ENCODE peak calls at places on chromosomes 3 and 15, in seven cellular contexts. K is left ventricle myocardium superior; Z is GM12878; C is RWPE2; J is activated CD8-positive, alpha-beta memory T cell treated with anti-CD3 and anti-CD28 coated beads, Interleukin-2, amount 10 ng/mL, durations not matched to agents 7 days and 5 days; Y is heart right ventricle; T is natural killer cell. G is an unnamed sample.

GRCh38 chr3:41195970-41196369 is 3.3 kb upstream of the CTNNB1 start:
- ATAC-seq in T (no peak), K (peak; percentile 34), J (no peak), Y (no peak), Z (no peak), C (no peak), G (no peak)

GRCh38 chr3:20375302-20375701 is 189.3 kb upstream of the SGO1 start:
- ATAC-seq in J (peak; percentile 47), Y (no peak), Z (peak; percentile 91), C (no peak), K (no peak), T (no peak), G (no peak)

GRCh38 chr3:140501054-140501769 is 176.7 kb upstream of the TRIM42 start:
- ATAC-seq in T (no peak), J (no peak), Y (peak; percentile 65), C (no peak), Z (no peak), K (peak; percentile 58), G (no peak)

GRCh38 chr3:167241048-167241845 is 138.8 kb downstream of the ZBBX start:
- ATAC-seq in K (no peak), Y (no peak), Z (no peak), T (no peak), J (no peak), C (no peak), G (no peak)

GRCh38 chr3:111616417-111617105 is 21.4 kb upstream of the ZBED2 start:
- ATAC-seq in K (no peak), J (peak; percentile 93), Y (no peak), Z (peak; percentile 83), T (peak; percentile 90), C (peak; percentile 26), G (peak; percentile 84)

GRCh38 chr3:115146418-115147328 is at the start of gene ZBTB20:
- ATAC-seq in Z (peak; percentile 39), J (peak; percentile 20), K (peak; percentile 55), C (peak; percentile 8), T (peak; percentile 19), Y (peak; percentile 41), G (peak; percentile 21)

GRCh38 chr3:153129866-153130265 is 32.2 kb upstream of the RAP2B start:
- ATAC-seq in K (no peak), C (no peak), Y (no peak), Z (no peak), J (no peak), T (no peak), G (no peak)

GRCh38 chr3:55167586-55168317 is 239.9 kb upstream of the LRTM1 start:
- ATAC-seq in J (no peak), Z (no peak), T (no peak), Y (no peak), C (peak; percentile 36), K (no peak), G (no peak)

GRCh38 chr3:172411478-172411947 is 36.7 kb downstream of the GHSR start:
- ATAC-seq in J (no peak), Z (no peak), C (no peak), Y (no peak), K (no peak), T (no peak), G (peak; percentile 15)

GRCh38 chr3:184620101-184620798 is 58.7 kb downstream of the EPHB3 start:
- ATAC-seq in J (no peak), Z (no peak), Y (no peak), K (no peak), T (no peak), C (peak; percentile 98), G (peak; percentile 99)

GRCh38 chr3:49498239-49498638 is 28.2 kb downstream of the DAG1 start:
- ATAC-seq in C (no peak), T (no peak), K (no peak), Z (no peak), Y (no peak), J (no peak), G (no peak)

GRCh38 chr3:99498544-99499234 is 139.7 kb upstream of the COL8A1 start:
- ATAC-seq in C (no peak), K (peak; percentile 39), T (no peak), Y (peak; percentile 26), Z (peak; percentile 39), J (no peak), G (no peak)

GRCh38 chr3:197586181-197586580 is 30.4 kb upstream of the BDH1 start:
- ATAC-seq in C (no peak), T (no peak), Z (no peak), Y (no peak), K (no peak), J (no peak), G (no peak)

GRCh38 chr15:96333194-96334016 is 2.9 kb downstream of the NR2F2 start:
- ATAC-seq in C (peak; percentile 3), T (no peak), Z (peak; percentile 10), J (no peak), Y (peak; percentile 19), K (peak; percentile 3), G (peak; percentile 46)

G was measured in esophagus mucosa.